ENCODE peak calls at places on chromosomes 1 and 21, in five cellular contexts. M is activated CD4-positive, alpha-beta T cell treated with anti-CD3 and anti-CD28 coated beads, Interleukin-2, amount 10 ng/mL, durations not matched to agents 7 days and 5 days; Z is CD8-positive, alpha-beta T cell; E is nephron progenitor cell; T is brain microvascular endothelial cell. A is an unnamed sample.

GRCh38 chr1:44302557-44302956 is 52.5 kb downstream of the ERI3 start:
- DNase-seq in T (no peak), Z (no peak), E (no peak), M (no peak), A (no peak)

GRCh38 chr1:160579216-160579701 is at the start of gene CD84:
- DNase-seq in T (no peak), E (no peak), M (peak; percentile 11), Z (no peak), A (no peak)

GRCh38 chr1:12161662-12162458 is 4.9 kb upstream of the TNFRSF1B start:
- DNase-seq in M (peak; percentile 81), E (no peak), T (peak; percentile 91), Z (peak; percentile 64), A (no peak)

GRCh38 chr1:154463512-154463990 is 38.5 kb upstream of the TDRD10 start:
- DNase-seq in E (no peak), M (peak; percentile 74), Z (peak; percentile 48), T (peak; percentile 10), A (no peak)

GRCh38 chr1:11772458-11772857 is 10.5 kb downstream of the C1orf167 start:
- DNase-seq in Z (no peak), M (no peak), E (no peak), T (no peak), A (no peak)

GRCh38 chr1:214331827-214332423 is 51.0 kb downstream of the SMYD2 start:
- DNase-seq in Z (peak; percentile 31), T (peak; percentile 39), E (peak; percentile 69), M (peak; percentile 64), A (peak; percentile 65)

GRCh38 chr1:59699227-59699847 is 115.4 kb upstream of the HOOK1 start:
- DNase-seq in Z (no peak), M (peak; percentile 46), T (peak; percentile 25), E (peak; percentile 25), A (no peak)

GRCh38 chr1:28259935-28260802 is 851 bp downstream of the SESN2 start:
- DNase-seq in E (peak; percentile 84), T (peak; percentile 71), Z (peak; percentile 19), M (peak; percentile 36), A (peak; percentile 71)

GRCh38 chr1:27388337-27389005 is 4.0 kb upstream of the GPR3 start:
- DNase-seq in T (no peak), E (peak; percentile 80), Z (peak; percentile 70), M (peak; percentile 82), A (peak; percentile 47)

GRCh38 chr1:66003690-66004089 is 211.0 kb downstream of the PDE4B start:
- DNase-seq in T (no peak), Z (no peak), M (no peak), E (no peak), A (no peak)

GRCh38 chr21:43981871-43982210 is 30.3 kb upstream of the TRAPPC10 start:
- DNase-seq in T (no peak), Z (no peak), E (no peak), M (no peak), A (no peak)

GRCh38 chr1:53862507-53862906 is 24.4 kb upstream of the NDC1 start:
- DNase-seq in E (no peak), T (no peak), Z (no peak), M (no peak), A (no peak)

GRCh38 chr1:33137800-33138199 is 44.0 kb downstream of the TRIM62 start:
- DNase-seq in T (no peak), M (peak; percentile 36), Z (peak; percentile 11), E (peak; percentile 79), A (peak; percentile 71)

GRCh38 chr1:24117722-24118409 is 5.9 kb upstream of the MYOM3 start:
- DNase-seq in E (no peak), Z (no peak), M (no peak), T (peak; percentile 65), A (no peak)

GRCh38 chr1:157105298-157105987 is 5.8 kb upstream of the ETV3L start:
- DNase-seq in E (no peak), Z (no peak), M (no peak), T (no peak), A (no peak)